ENCODE peak calls at places on chromosome 1, in eight cellular contexts. K is GM10248; Q is HAP-1; P is substantia nigra; D is GM12865; E is left colon; O is pulmonary artery endothelial cell; A is stimulated activated CD8-positive, alpha-beta memory T cell treated with anti-CD3 and anti-CD28 coated beads, Interleukin-15, amount 100 ng/mL, for 1 hour. S is an unnamed sample.

GRCh38 chr1:28144203-28145135 is 32.0 kb downstream of the PTAFR start:
- DNase-seq in K (peak; percentile 82), Q (no peak), P (no peak), D (peak; percentile 94), E (no peak), O (no peak), A (no peak), S (peak; percentile 54)

GRCh38 chr1:83034846-83035245 is 964.1 kb downstream of the TTLL7 start:
- DNase-seq in K (no peak), Q (no peak), P (no peak), D (no peak), E (no peak), O (no peak), A (no peak), S (peak; percentile 91)

GRCh38 chr1:83632906-83633305 is 366.0 kb downstream of the TTLL7 start:
- DNase-seq in K (no peak), Q (no peak), P (no peak), D (peak; percentile 18), E (no peak), O (no peak), A (no peak), S (no peak)

GRCh38 chr1:100708476-100709062 is 11.0 kb upstream of the VCAM1 start:
- DNase-seq in K (no peak), Q (no peak), P (no peak), D (no peak), E (no peak), O (peak; percentile 59), A (no peak), S (no peak)

GRCh38 chr1:66350001-66350547 is 183.9 kb upstream of the SGIP1 start:
- DNase-seq in K (no peak), Q (no peak), P (no peak), D (peak; percentile 81), E (peak; percentile 47), O (peak; percentile 58), A (no peak), S (peak; percentile 88)

GRCh38 chr1:70685300-70686286 is 274.5 kb downstream of the CTH start:
- DNase-seq in K (peak; percentile 56), Q (peak; percentile 47), P (peak; percentile 25), D (peak; percentile 75), E (peak; percentile 46), O (peak; percentile 24), A (no peak), S (peak; percentile 54)

GRCh38 chr1:95080446-95080845 is 7.7 kb upstream of the ALG14 start:
- DNase-seq in K (no peak), Q (no peak), P (peak; percentile 14), D (no peak), E (no peak), O (no peak), A (no peak), S (no peak)

GRCh38 chr1:30887485-30888315 is 20.9 kb downstream of the SDC3 start:
- DNase-seq in K (no peak), Q (no peak), P (no peak), D (no peak), E (no peak), O (no peak), A (no peak), S (peak; percentile 39)

GRCh38 chr1:156658496-156658895 is 16.6 kb downstream of the BCAN start:
- DNase-seq in K (no peak), Q (no peak), P (no peak), D (no peak), E (no peak), O (no peak), A (no peak), S (no peak)

GRCh38 chr1:41021526-41022308 is at the start of gene SLFNL1:
- DNase-seq in K (no peak), Q (no peak), P (no peak), D (no peak), E (peak; percentile 28), O (no peak), A (no peak), S (no peak)

GRCh38 chr1:222040163-222040900 is 298.4 kb upstream of the DUSP10 start:
- DNase-seq in K (no peak), Q (no peak), P (no peak), D (no peak), E (no peak), O (no peak), A (no peak), S (no peak)

GRCh38 chr1:9860887-9861286 is 37.1 kb upstream of the CLSTN1 start:
- DNase-seq in K (no peak), Q (no peak), P (no peak), D (no peak), E (no peak), O (no peak), A (no peak), S (no peak)

GRCh38 chr1:72535470-72535869 is 253.1 kb upstream of the NEGR1 start:
- DNase-seq in K (no peak), Q (no peak), P (no peak), D (no peak), E (no peak), O (no peak), A (no peak), S (no peak)

GRCh38 chr1:159172599-159173291 is 1.3 kb downstream of the CADM3 start:
- DNase-seq in K (no peak), Q (no peak), P (no peak), D (no peak), E (peak; percentile 6), O (no peak), A (no peak), S (peak; percentile 47)

GRCh38 chr1:170547255-170547654 is 15.3 kb downstream of the GORAB start:
- DNase-seq in K (no peak), Q (no peak), P (no peak), D (no peak), E (no peak), O (no peak), A (no peak), S (no peak)

GRCh38 chr1:239725933-239726332 is 339.6 kb downstream of the CHRM3 start:
- DNase-seq in K (no peak), Q (peak; percentile 54), P (no peak), D (no peak), E (no peak), O (no peak), A (no peak), S (no peak)

GRCh38 chr1:234325878-234326492 is 47.3 kb upstream of the COA6 start:
- DNase-seq in K (no peak), Q (no peak), P (no peak), D (no peak), E (no peak), O (no peak), A (no peak), S (no peak)

GRCh38 chr1:193013707-193014106 is 45.5 kb downstream of the UCHL5 start:
- DNase-seq in K (no peak), Q (no peak), P (no peak), D (no peak), E (no peak), O (no peak), A (no peak), S (no peak)

GRCh38 chr1:193408782-193409293 is 222.4 kb upstream of the B3GALT2 start:
- DNase-seq in K (no peak), Q (no peak), P (no peak), D (peak; percentile 13), E (peak; percentile 39), O (peak; percentile 41), A (no peak), S (no peak)

GRCh38 chr1:108852141-108852540 is 4.8 kb downstream of the AKNAD1 start:
- DNase-seq in K (no peak), Q (no peak), P (no peak), D (no peak), E (no peak), O (no peak), A (no peak), S (no peak)

GRCh38 chr1:236103059-236103458 is 38.2 kb upstream of the NID1 start:
- DNase-seq in K (no peak), Q (no peak), P (no peak), D (no peak), E (no peak), O (no peak), A (no peak), S (no peak)

GRCh38 chr1:117570988-117571409 is 34.8 kb upstream of the TENT5C start:
- DNase-seq in K (no peak), Q (no peak), P (no peak), D (no peak), E (peak; percentile 64), O (no peak), A (no peak), S (no peak)

GRCh38 chr1:205355054-205355453 is 1.7 kb downstream of the KLHDC8A start:
- DNase-seq in K (no peak), Q (peak; percentile 98), P (peak; percentile 26), D (no peak), E (peak; percentile 84), O (no peak), A (no peak), S (peak; percentile 25)

GRCh38 chr1:159921700-159922498 is 3.4 kb downstream of the TAGLN2 start:
- DNase-seq in K (no peak), Q (no peak), P (no peak), D (peak; percentile 76), E (peak; percentile 59), O (no peak), A (no peak), S (peak; percentile 37)

GRCh38 chr1:31031330-31032143 is 34.0 kb downstream of the PUM1 start:
- DNase-seq in K (no peak), Q (no peak), P (no peak), D (no peak), E (no peak), O (no peak), A (no peak), S (no peak)

GRCh38 chr1:198934414-198934813 is 295.6 kb downstream of the PTPRC start:
- DNase-seq in K (no peak), Q (no peak), P (no peak), D (no peak), E (no peak), O (no peak), A (no peak), S (no peak)

GRCh38 chr1:152753586-152753985 is 4.2 kb upstream of the KPRP start:
- DNase-seq in K (no peak), Q (no peak), P (no peak), D (no peak), E (no peak), O (no peak), A (no peak), S (no peak)

S was measured in HT1080.